ENCODE peak calls at places on chromosomes 6 and 20, in five cellular contexts. P is PC-3, T is GM23248, D is MM.1S, K is GM23338. V is an unnamed sample.
A peak's percentile ranks its signal among the peaks of the same experiment; 100 is the strongest.

GRCh38 chr6:11492444-11493300 is 44.9 kb upstream of the TMEM170B start:
- DNase-seq in P (no peak), T (peak; percentile 3), D (no peak), K (no peak), V (no peak)

GRCh38 chr6:166474721-166475565 is 92.2 kb upstream of the MPC1 start:
- DNase-seq in P (no peak), T (peak; percentile 45), D (no peak), K (no peak), V (no peak)

GRCh38 chr20:21435576-21435975 is 38.2 kb upstream of the NKX2-4 start:
- DNase-seq in P (no peak), T (peak; percentile 6), D (no peak), K (peak; percentile 41), V (no peak)

GRCh38 chr6:10543488-10543887 is 22.3 kb downstream of the GCNT2 start:
- DNase-seq in P (no peak), T (no peak), D (no peak), K (no peak), V (no peak)

GRCh38 chr6:25883991-25884390 is 9.9 kb upstream of the SLC17A3 start:
- DNase-seq in P (no peak), T (peak; percentile 77), D (no peak), K (no peak), V (peak; percentile 42)

GRCh38 chr20:64222273-64222672 is 33.3 kb upstream of the PCMTD2 start:
- DNase-seq in P (peak; percentile 28), T (peak; percentile 37), D (no peak), K (no peak), V (peak; percentile 27)

GRCh38 chr6:53101006-53101405 is 35.8 kb downstream of the FBXO9 start:
- DNase-seq in P (no peak), T (no peak), D (no peak), K (no peak), V (no peak)

GRCh38 chr20:25287631-25288290 is 39.9 kb downstream of the PYGB start:
- DNase-seq in P (no peak), T (no peak), D (no peak), K (no peak), V (no peak)

GRCh38 chr20:45892828-45893500 is 1.8 kb downstream of the CTSA start:
- DNase-seq in P (no peak), T (no peak), D (peak; percentile 69), K (no peak), V (peak; percentile 77)

GRCh38 chr6:151690768-151691562 is 116.5 kb upstream of the ESR1 start:
- DNase-seq in P (no peak), T (peak; percentile 79), D (peak; percentile 72), K (no peak), V (no peak)

GRCh38 chr6:168158280-168158979 is 79.4 kb upstream of the FRMD1 start:
- DNase-seq in P (no peak), T (peak; percentile 68), D (no peak), K (no peak), V (no peak)

GRCh38 chr6:111979633-111980032 is 74.3 kb upstream of the CCN6 start:
- DNase-seq in P (no peak), T (no peak), D (no peak), K (no peak), V (no peak)

GRCh38 chr6:111027219-111027618 is 45.4 kb downstream of the RPF2 start:
- DNase-seq in P (no peak), T (no peak), D (no peak), K (no peak), V (no peak)

GRCh38 chr20:19275630-19276071 is 63.2 kb downstream of the SLC24A3 start:
- DNase-seq in P (no peak), T (peak; percentile 13), D (no peak), K (no peak), V (peak; percentile 72)

GRCh38 chr20:3330046-3330741 is 77.3 kb downstream of the DNAAF9 start:
- DNase-seq in P (peak; percentile 19), T (peak; percentile 75), D (no peak), K (no peak), V (no peak)

GRCh38 chr20:51650685-51651134 is 108.2 kb upstream of the NFATC2 start:
- DNase-seq in P (peak; percentile 73), T (peak; percentile 59), D (no peak), K (no peak), V (no peak)

GRCh38 chr20:38109657-38110524 is 55.2 kb downstream of the TGM2 start:
- DNase-seq in P (peak; percentile 99), T (peak; percentile 91), D (no peak), K (no peak), V (peak; percentile 75)

GRCh38 chr6:100881707-100882040 is 545 bp upstream of the ASCC3 start:
- DNase-seq in P (no peak), T (peak; percentile 40), D (peak; percentile 8), K (no peak), V (no peak)

GRCh38 chr6:37569999-37570776 is 70.5 kb upstream of the CCDC167 start:
- DNase-seq in P (no peak), T (no peak), D (no peak), K (no peak), V (no peak)

GRCh38 chr6:37572340-37572739 is 72.6 kb upstream of the CCDC167 start:
- DNase-seq in P (no peak), T (no peak), D (no peak), K (no peak), V (no peak)

GRCh38 chr6:37569317-37569716 is 69.6 kb upstream of the CCDC167 start:
- DNase-seq in P (no peak), T (no peak), D (no peak), K (no peak), V (no peak)

GRCh38 chr6:37575221-37575620 is 75.5 kb upstream of the CCDC167 start:
- DNase-seq in P (no peak), T (no peak), D (no peak), K (no peak), V (no peak)

DNA sequence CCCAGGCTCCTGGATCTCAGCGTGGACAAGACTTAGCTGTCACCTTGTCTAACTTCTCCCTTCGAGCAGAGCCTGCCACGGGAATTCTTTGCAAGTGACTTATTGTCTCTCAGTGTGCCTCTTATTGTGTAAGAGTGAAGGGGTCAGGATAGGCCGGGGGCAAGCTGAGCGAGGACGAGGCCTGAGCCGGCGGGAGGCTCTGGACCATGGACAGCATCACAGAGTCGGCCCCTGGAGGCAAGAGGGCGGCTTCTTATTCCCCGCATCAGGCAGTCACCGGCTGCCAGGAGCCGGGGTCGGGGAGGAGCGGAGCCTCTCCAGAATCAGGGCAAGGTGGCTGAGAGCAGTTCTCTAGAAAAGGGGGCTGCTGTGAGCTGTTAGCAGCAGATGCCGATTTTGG is 71.1 kb upstream of the CCDC167 start:
- DNase-seq in P (no peak), T (no peak), D (no peak), K (peak; percentile 35), V (no peak)
- H3K27ac ChIP-seq in P (no peak overlapping the region), T (no peak overlapping the region), D (no peak overlapping the region), K (no peak overlapping the region), V (no peak overlapping the region)

GRCh38 chr6:145204258-145204766 is 531.0 kb downstream of the EPM2A start:
- DNase-seq in P (no peak), T (no peak), D (no peak), K (no peak), V (no peak)
- TF ChIP-seq EZH2phosphoT487 in P (no peak), T (no peak), D (no peak), K (no peak), V (no peak)

DNA sequence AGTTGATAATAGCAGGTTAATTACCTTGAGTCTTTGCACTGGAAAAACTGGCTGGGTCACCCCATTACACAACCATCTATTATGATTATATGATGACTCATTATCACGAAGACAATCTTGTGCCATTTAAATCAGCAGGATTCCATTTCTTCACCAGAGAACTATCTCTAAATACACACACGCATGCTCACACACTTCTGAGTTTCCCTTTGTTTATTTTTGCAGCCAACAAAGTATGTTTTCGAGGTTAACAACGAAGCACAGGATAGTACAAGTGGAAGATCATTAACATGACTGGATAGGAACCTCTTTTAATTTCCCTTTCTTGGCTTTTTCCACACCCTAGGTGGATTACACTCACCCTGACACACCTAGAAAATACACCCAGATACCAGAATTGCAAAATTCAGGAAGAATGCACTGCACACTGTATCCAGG is 18.9 kb downstream of the PERP start:
- DNase-seq in P (peak; percentile 87), T (peak; percentile 83), D (no peak), K (no peak), V (peak; percentile 69)
- H2AFZ ChIP-seq in P (no peak overlapping the region), T (no peak overlapping the region), D (no peak overlapping the region), K (no peak overlapping the region), V (no peak overlapping the region)

DNA sequence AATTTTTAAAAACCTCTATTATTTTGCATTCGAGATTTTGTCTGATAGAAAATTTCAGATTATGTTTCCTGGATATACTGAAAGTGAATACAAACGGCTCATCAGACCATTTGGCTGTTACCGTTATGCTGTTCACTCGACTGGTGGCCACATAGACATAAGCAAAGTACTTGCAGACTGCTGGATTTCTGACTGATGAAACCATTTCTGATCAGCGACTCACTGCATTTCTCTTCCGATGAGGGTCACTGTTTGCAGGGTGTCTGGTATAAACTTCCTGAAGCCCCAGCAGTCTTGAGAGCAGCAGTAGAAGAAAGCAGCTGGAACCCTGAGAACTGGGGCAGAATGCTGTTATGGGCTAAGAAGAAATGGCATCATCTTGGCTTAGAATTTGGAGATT is 17.7 kb downstream of the SNX9 start:
- DNase-seq in P (peak; percentile 62), T (peak; percentile 73), D (no peak), K (no peak), V (no peak)
- H3K27ac ChIP-seq in P (peak overlapping the region; percentile 76), T (peak overlapping the region; percentile 65), D (no peak overlapping the region), K (no peak overlapping the region), V (peak overlapping the region; percentile 71)

GRCh38 chr6:134198093-134198492 is 119.8 kb downstream of the SGK1 start:
- DNase-seq in P (peak; percentile 88), T (no peak), D (no peak), K (no peak), V (peak; percentile 23)
- TF ChIP-seq EZH2phosphoT487 in P (no peak), T (no peak), D (no peak), K (no peak), V (no peak)

GRCh38 chr6:145809211-145809610 is 5.4 kb downstream of the FBXO30 start:
- DNase-seq in P (no peak), T (peak; percentile 6), D (peak; percentile 44), K (no peak), V (no peak)

GRCh38 chr6:145809785-145810184 is 4.8 kb downstream of the FBXO30 start:
- DNase-seq in P (no peak), T (peak; percentile 74), D (no peak), K (no peak), V (no peak)

GRCh38 chr6:145813285-145814034 is 1.1 kb downstream of the FBXO30 start:
- DNase-seq in P (peak; percentile 72), T (peak; percentile 86), D (no peak), K (peak; percentile 44), V (peak; percentile 11)

GRCh38 chr6:145811741-145812140 is 2.9 kb downstream of the FBXO30 start:
- DNase-seq in P (no peak), T (no peak), D (no peak), K (no peak), V (no peak)

GRCh38 chr6:145808239-145808638 is 6.4 kb downstream of the FBXO30 start:
- DNase-seq in P (no peak), T (peak; percentile 19), D (no peak), K (no peak), V (no peak)
- H2AFZ ChIP-seq in P (no peak overlapping the region), T (no peak overlapping the region), D (no peak overlapping the region), K (no peak overlapping the region), V (no peak overlapping the region)

GRCh38 chr6:38679668-38680067 is 23.3 kb downstream of the GLO1 start:
- DNase-seq in P (no peak), T (no peak), D (no peak), K (no peak), V (no peak)
- H3K27ac ChIP-seq in P (no peak overlapping the region), T (no peak overlapping the region), D (no peak overlapping the region), K (no peak overlapping the region), V (no peak overlapping the region)

V was measured in hepatocyte.